ENCODE peak calls at places on chromosomes 1 and 21, in seven cellular contexts. C is pancreas, Y is mammary epithelial cell, U is ovary, B is spleen, G is heart left ventricle, D is breast epithelium. I is an unnamed sample.

GRCh38 chr1:172220376-172220775 is 200.1 kb upstream of the C1orf105 start:
- DNase-seq in C (no peak), Y (no peak), U (no peak), B (no peak), G (no peak), D (no peak), I (no peak)

GRCh38 chr1:231040019-231040799 is at the start of gene FAM89A:
- DNase-seq in C (peak; percentile 75), Y (no peak), U (peak; percentile 82), B (peak; percentile 91), G (peak; percentile 68), D (peak; percentile 25), I (peak; percentile 76)

GRCh38 chr1:201350884-201351283 is 26.6 kb downstream of the TNNT2 start:
- DNase-seq in C (no peak), Y (no peak), U (no peak), B (peak; percentile 36), G (no peak), D (no peak), I (no peak)

GRCh38 chr1:47188901-47189785 is 693 bp downstream of the PDZK1IP1 start:
- DNase-seq in C (no peak), Y (no peak), U (no peak), B (peak; percentile 42), G (no peak), D (peak; percentile 16), I (no peak)

GRCh38 chr1:169745015-169745861 is 11.4 kb upstream of the SELE start:
- DNase-seq in C (no peak), Y (no peak), U (no peak), B (no peak), G (peak; percentile 10), D (no peak), I (no peak)

GRCh38 chr1:114729782-114730181 is 13.2 kb upstream of the NRAS start:
- DNase-seq in C (no peak), Y (no peak), U (no peak), B (no peak), G (no peak), D (no peak), I (no peak)

GRCh38 chr1:58041621-58042020 is 504.9 kb downstream of the OMA1 start:
- DNase-seq in C (no peak), Y (peak; percentile 88), U (no peak), B (no peak), G (no peak), D (no peak), I (no peak)

GRCh38 chr21:33931799-33932390 is 16.3 kb upstream of the ATP5PO start:
- DNase-seq in C (no peak), Y (no peak), U (no peak), B (peak; percentile 73), G (no peak), D (no peak), I (no peak)

GRCh38 chr1:51755437-51755836 is 123.1 kb downstream of the NRDC start:
- DNase-seq in C (no peak), Y (no peak), U (no peak), B (no peak), G (no peak), D (no peak), I (no peak)

GRCh38 chr21:35925497-35925896 is 134.8 kb downstream of the SETD4 start:
- DNase-seq in C (peak; percentile 64), Y (peak; percentile 58), U (no peak), B (no peak), G (no peak), D (peak; percentile 30), I (peak; percentile 17)

DNA sequence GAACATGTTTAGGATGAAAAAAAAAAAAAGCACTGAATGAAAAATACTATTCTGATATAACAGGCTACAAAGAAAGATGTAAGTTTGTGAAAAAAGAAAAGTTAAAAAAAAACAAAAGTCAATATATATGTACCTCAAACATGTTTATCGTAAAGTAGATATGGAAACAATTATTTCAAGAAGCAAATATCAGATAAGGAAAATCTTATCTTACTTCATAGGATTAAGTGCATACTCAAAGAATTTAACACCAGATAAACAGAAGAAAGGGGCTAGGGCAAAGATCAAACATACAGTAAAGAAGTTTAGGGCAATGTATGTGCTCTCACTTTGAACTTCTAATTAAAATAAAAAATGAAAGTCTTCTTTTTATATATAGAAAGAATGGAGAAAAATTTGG is 75.3 kb downstream of the NEGR1 start:
- DNase-seq in C (no peak), Y (no peak), U (no peak), B (no peak), G (no peak), D (no peak), I (no peak)
- H3K4me1 ChIP-seq in C (no peaks in the 10 kb centered on the region), Y (no peaks in the 10 kb centered on the region), U (no peaks in the 10 kb centered on the region), B (no peaks in the 10 kb centered on the region), G (no peaks in the 10 kb centered on the region), D (no peaks in the 10 kb centered on the region), I (no peaks in the 10 kb centered on the region)

GRCh38 chr1:8420318-8420717 is 102.4 kb downstream of the SLC45A1 start:
- DNase-seq in C (no peak), Y (no peak), U (no peak), B (no peak), G (no peak), D (no peak), I (no peak)

GRCh38 chr1:8419861-8420260 is 101.9 kb downstream of the SLC45A1 start:
- DNase-seq in C (no peak), Y (no peak), U (no peak), B (no peak), G (no peak), D (no peak), I (no peak)

GRCh38 chr1:8417625-8418024 is 99.7 kb downstream of the SLC45A1 start:
- DNase-seq in C (no peak), Y (no peak), U (no peak), B (no peak), G (no peak), D (no peak), I (no peak)

GRCh38 chr1:8418301-8418700 is 100.4 kb downstream of the SLC45A1 start:
- DNase-seq in C (no peak), Y (no peak), U (no peak), B (no peak), G (no peak), D (no peak), I (peak; percentile 63)

GRCh38 chr1:8419172-8419571 is 101.3 kb downstream of the SLC45A1 start:
- DNase-seq in C (no peak), Y (no peak), U (no peak), B (no peak), G (no peak), D (no peak), I (no peak)
- H3K4me3 ChIP-seq in C (no peak overlapping the region), Y (no peak overlapping the region), U (peak overlapping the region; percentile 77), B (peak overlapping the region; percentile 1), G (peak overlapping the region; percentile 93), D (peak overlapping the region; percentile 96), I (peak overlapping the region; percentile 90)

GRCh38 chr1:1115830-1116700 is at the start of gene C1orf159:
- DNase-seq in C (peak; percentile 100), Y (peak; percentile 97), U (peak; percentile 99), B (peak; percentile 98), G (peak; percentile 99), D (peak; percentile 99), I (peak; percentile 99)
- H3K4me1 ChIP-seq in C (no peaks in the 10 kb centered on the region), Y (no peaks in the 10 kb centered on the region), U (peaks cover 3% of the 10 kb centered on the region), B (peaks cover 30% of the 10 kb centered on the region), G (no peaks in the 10 kb centered on the region), D (no peaks in the 10 kb centered on the region), I (peaks cover 4% of the 10 kb centered on the region)

GRCh38 chr1:179021873-179022272 is 3.8 kb upstream of the FAM20B start:
- DNase-seq in C (no peak), Y (no peak), U (no peak), B (no peak), G (no peak), D (peak; percentile 37), I (no peak)
- H3K4me3 ChIP-seq in C (no peak overlapping the region), Y (no peak overlapping the region), U (no peak overlapping the region), B (no peak overlapping the region), G (no peak overlapping the region), D (peak overlapping the region; percentile 48), I (peak overlapping the region; percentile 41)

GRCh38 chr1:226734611-226735153 is 4.4 kb downstream of the ITPKB start:
- DNase-seq in C (no peak), Y (no peak), U (no peak), B (no peak), G (no peak), D (no peak), I (no peak)

GRCh38 chr1:226737819-226738420 is 1.2 kb downstream of the ITPKB start:
- DNase-seq in C (peak; percentile 59), Y (peak; percentile 61), U (peak; percentile 64), B (peak; percentile 91), G (peak; percentile 40), D (peak; percentile 30), I (peak; percentile 70)

GRCh38 chr1:226735576-226735975 is 3.5 kb downstream of the ITPKB start:
- DNase-seq in C (no peak), Y (no peak), U (no peak), B (no peak), G (no peak), D (no peak), I (no peak)

GRCh38 chr1:226736908-226737818 is 1.9 kb downstream of the ITPKB start:
- DNase-seq in C (peak; percentile 26), Y (peak; percentile 10), U (peak; percentile 54), B (peak; percentile 92), G (peak; percentile 41), D (no peak), I (peak; percentile 79)

DNA sequence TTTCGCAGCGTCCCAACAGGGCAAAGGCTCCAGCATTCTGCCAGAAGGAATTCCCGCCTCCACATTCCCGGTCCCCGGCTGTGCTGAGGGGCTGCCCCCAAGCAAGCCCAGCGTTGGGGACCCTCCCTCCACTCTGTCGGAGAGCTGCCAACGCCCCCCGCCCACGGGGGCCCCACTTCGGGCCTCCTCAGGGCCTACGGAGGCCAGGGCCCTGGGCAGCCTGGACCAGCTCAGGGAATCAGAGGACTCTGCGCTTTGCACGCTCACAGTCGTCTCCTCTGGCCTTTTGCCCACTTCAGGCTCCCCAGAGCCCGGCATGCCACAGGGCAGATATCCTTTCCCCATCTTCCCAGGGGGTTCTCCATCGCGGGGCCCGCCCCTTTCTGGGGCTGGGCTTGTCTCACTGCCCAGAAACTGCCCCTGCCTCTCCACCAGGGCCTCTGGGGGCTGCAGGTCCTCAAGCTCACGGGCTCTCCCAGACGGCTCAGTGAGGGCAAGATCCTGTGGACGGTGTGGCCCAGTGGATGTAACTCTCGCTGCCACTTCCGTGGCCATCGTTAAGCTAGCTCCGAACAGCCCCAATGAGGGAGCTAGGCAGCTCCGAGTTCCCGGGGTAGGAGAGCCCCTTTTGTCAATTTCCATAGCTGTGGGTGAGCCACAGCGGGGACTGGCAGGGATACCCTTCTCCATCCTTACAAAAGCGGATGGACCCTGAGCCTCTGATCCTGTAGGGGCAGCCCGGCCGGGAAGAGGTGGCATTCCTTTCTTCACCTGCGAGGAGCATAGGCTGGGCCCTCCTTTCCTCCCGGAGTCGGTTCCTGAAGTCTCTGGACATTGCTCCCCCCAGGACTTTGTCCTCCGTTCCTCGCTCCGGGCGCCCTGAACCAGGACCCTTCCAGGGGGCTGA is 2.8 kb downstream of the ITPKB start:
- DNase-seq in C (no peak), Y (no peak), U (no peak), B (no peak), G (peak; percentile 59), D (no peak), I (peak; percentile 38)
- H3K4me1 ChIP-seq in C (peaks cover 17% of the 10 kb centered on the region), Y (peaks cover 22% of the 10 kb centered on the region), U (peaks cover 14% of the 10 kb centered on the region), B (peaks cover 80% of the 10 kb centered on the region), G (peaks cover 21% of the 10 kb centered on the region), D (peaks cover 16% of the 10 kb centered on the region), I (peaks cover 23% of the 10 kb centered on the region)

I was measured in psoas muscle.